ENCODE peak calls at places on chromosomes 13 and 19, in four cellular contexts. I is HL-60, Q is GM12878, H is K562. E is an unnamed sample.

GRCh38 chr13:113980489-113981064 is 6.7 kb upstream of the C13orf46 start:
- DNase-seq in I (no peak), Q (no peak), H (no peak), E (no peak)

GRCh38 chr13:31067416-31068118 is 94.1 kb downstream of the HSPH1 start:
- DNase-seq in Q (no peak), H (no peak), I (no peak), E (no peak)

GRCh38 chr13:83853771-83854170 is 28.5 kb downstream of the SLITRK1 start:
- DNase-seq in I (no peak), Q (no peak), H (no peak), E (no peak)

GRCh38 chr19:44767295-44768180 is 10.2 kb upstream of the CBLC start:
- DNase-seq in H (no peak), I (no peak), Q (no peak), E (no peak)

GRCh38 chr13:43785681-43786471 is 896 bp downstream of the ENOX1 start:
- DNase-seq in H (no peak), I (peak; percentile 3), Q (no peak), E (peak; percentile 39)

GRCh38 chr19:16301999-16302694 is 22.5 kb upstream of the KLF2 start:
- DNase-seq in Q (no peak), H (no peak), I (no peak), E (peak; percentile 35)

GRCh38 chr19:16371540-16371986 is 46.9 kb downstream of the KLF2 start:
- DNase-seq in I (no peak), Q (peak; percentile 79), H (peak; percentile 80), E (peak; percentile 67)

GRCh38 chr19:50357178-50358100 is 8.0 kb downstream of the NAPSA start:
- DNase-seq in I (no peak), Q (peak; percentile 46), H (peak; percentile 81), E (peak; percentile 44)

GRCh38 chr19:45424191-45425058 is 708 bp upstream of the ERCC1 start:
- DNase-seq in H (peak; percentile 78), I (peak; percentile 85), Q (no peak), E (no peak)

GRCh38 chr13:41411536-41411935 is 45.8 kb upstream of the RGCC start:
- DNase-seq in H (peak; percentile 20), Q (no peak), I (no peak), E (no peak)

GRCh38 chr19:57096640-57097361 is 23.0 kb upstream of the USP29 start:
- DNase-seq in I (no peak), H (no peak), Q (no peak), E (no peak)

GRCh38 chr19:19405919-19406877 is 723 bp downstream of the GATAD2A start:
- DNase-seq in I (peak; percentile 43), H (peak; percentile 54), Q (no peak), E (no peak)

GRCh38 chr13:20969182-20969581 is 66.6 kb upstream of the XPO4 start:
- DNase-seq in H (no peak), I (no peak), Q (peak; percentile 15), E (no peak)
- TF ChIP-seq SPI1 in H (no peak), I (no peak), Q (no peak), E (no peak)

GRCh38 chr19:3057275-3057714 is 5.0 kb downstream of the TLE5 start:
- DNase-seq in Q (no peak), H (no peak), I (no peak), E (no peak)
- TF ChIP-seq SPI1 in Q (no peak), H (no peak), I (no peak), E (no peak)

DNA sequence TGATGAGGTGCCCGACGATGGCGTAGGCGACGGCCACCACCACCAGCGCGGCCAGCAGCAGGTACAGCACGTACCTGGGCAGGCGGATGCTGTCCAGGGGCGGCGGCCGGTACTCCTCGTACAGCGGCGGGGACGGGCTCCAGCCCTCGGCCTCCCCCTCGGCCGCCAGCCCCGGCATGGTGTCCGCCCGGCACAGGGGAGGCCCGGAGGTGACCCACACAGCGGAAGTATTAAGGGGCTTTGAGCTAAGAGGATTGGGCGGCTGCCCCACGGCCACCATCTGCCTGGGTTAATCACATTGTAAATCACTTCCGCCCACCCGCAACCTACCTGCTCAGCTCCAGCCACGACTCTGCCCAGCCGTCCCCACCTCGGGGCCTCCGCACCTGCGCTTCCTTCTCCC is at the start of gene SMIM44:
- DNase-seq in I (no peak), Q (no peak), H (no peak), E (no peak)
- TF ChIP-seq SPI1 in I (no peak), Q (no peak), H (no peak), E (no peak)

GRCh38 chr13:98004107-98004506 is 50.6 kb downstream of the IPO5 start:
- DNase-seq in I (no peak), H (no peak), Q (no peak), E (no peak)
- TF ChIP-seq SPI1 in I (no peak), H (no peak), Q (no peak), E (no peak)

GRCh38 chr19:37654525-37654832 is 786 bp downstream of the ZFP30 start:
- DNase-seq in H (no peak), Q (no peak), I (no peak), E (no peak)
- TF ChIP-seq SPI1 in H (no peak), Q (no peak), I (no peak), E (no peak)

E was measured in GM12891.